ENCODE peak calls at places on chromosomes 4 and X, in six cellular contexts. A is T-cell; Z is HT1080; K is AG10803; G is memory B cell; X is naive thymus-derived CD8-positive, alpha-beta T cell. O is an unnamed sample.
A peak's percentile ranks its signal among the peaks of the same experiment; 100 is the strongest.

GRCh38 chrX:133544105-133544504 is 128.8 kb upstream of the GPC4 start:
- DNase-seq in X (no peak), A (no peak), K (peak; percentile 74), G (no peak), Z (peak; percentile 65), O (no peak)

GRCh38 chr4:6900956-6901355 is 8.7 kb upstream of the TBC1D14 start:
- DNase-seq in K (no peak), X (no peak), A (no peak), G (no peak), Z (no peak), O (no peak)

GRCh38 chr4:7878323-7878722 is 61.3 kb downstream of the AFAP1 start:
- DNase-seq in Z (no peak), G (no peak), A (no peak), K (no peak), X (no peak), O (no peak)

GRCh38 chrX:138925330-138925729 is 213.8 kb upstream of the FGF13 start:
- DNase-seq in G (no peak), K (peak; percentile 93), Z (peak; percentile 88), A (no peak), X (no peak), O (no peak)

GRCh38 chrX:102765217-102765616 is 44.7 kb downstream of the GPRASP3 start:
- DNase-seq in G (no peak), Z (peak; percentile 85), K (peak; percentile 77), A (no peak), X (no peak), O (no peak)

GRCh38 chr4:73856518-73856917 is 3.4 kb downstream of the PF4V1 start:
- DNase-seq in X (no peak), K (peak; percentile 77), G (no peak), Z (no peak), A (no peak), O (no peak)

GRCh38 chrX:65926095-65927019 is 113.5 kb downstream of the VSIG4 start:
- DNase-seq in A (peak; percentile 9), G (no peak), K (no peak), Z (no peak), X (peak; percentile 47), O (no peak)

GRCh38 chrX:112967341-112967740 is 126.7 kb upstream of the AMOT start:
- DNase-seq in K (peak; percentile 77), Z (peak; percentile 0), A (no peak), X (no peak), G (no peak), O (no peak)

GRCh38 chr4:41209187-41209586 is 5.2 kb downstream of the APBB2 start:
- DNase-seq in Z (no peak), K (peak; percentile 26), G (no peak), A (no peak), X (no peak), O (no peak)

GRCh38 chr4:7828926-7829325 is 110.7 kb downstream of the AFAP1 start:
- DNase-seq in K (peak; percentile 76), G (no peak), Z (peak; percentile 67), A (no peak), X (no peak), O (no peak)

GRCh38 chr4:179719766-179720470 is 2277.7 kb upstream of the AGA start:
- DNase-seq in X (no peak), A (no peak), Z (no peak), G (no peak), K (no peak), O (no peak)

GRCh38 chrX:152821145-152821765 is 9.3 kb downstream of the CETN2 start:
- DNase-seq in K (peak; percentile 31), X (no peak), G (no peak), Z (peak; percentile 19), A (no peak), O (no peak)

GRCh38 chrX:41019041-41019392 is 66.2 kb upstream of the USP9X start:
- DNase-seq in A (no peak), G (no peak), X (no peak), K (no peak), Z (no peak), O (no peak)

GRCh38 chr4:22336822-22337221 is 179.0 kb downstream of the ADGRA3 start:
- DNase-seq in X (no peak), A (no peak), K (no peak), G (no peak), Z (no peak), O (no peak)

GRCh38 chrX:66030505-66031317 is 9.2 kb downstream of the VSIG4 start:
- DNase-seq in K (peak; percentile 11), A (no peak), G (no peak), X (peak; percentile 8), Z (peak; percentile 3), O (no peak)